ENCODE peak calls at places on chromosomes 7 and 10, in seven cellular contexts. D, N, V, A, T, I and E are unnamed samples.

GRCh38 chr10:11424456-11425287 is 186.8 kb downstream of the USP6NL start:
- DNase-seq in D (peak), N (peak), V (no peak), A (peak), T (no peak), I (no peak), E (no peak)

GRCh38 chr7:138608292-138608691 is 92.9 kb downstream of the SVOPL start:
- DNase-seq in D (no peak), N (no peak), V (peak), A (no peak), T (no peak), I (peak), E (no peak)

GRCh38 chr7:66167773-66168367 is 37.3 kb upstream of the TPST1 start:
- DNase-seq in D (peak), N (peak), V (no peak), A (no peak), T (no peak), I (no peak), E (no peak)

GRCh38 chr10:30687698-30688213 is 58.2 kb upstream of the LYZL2 start:
- DNase-seq in D (peak), N (peak), V (no peak), A (peak), T (peak), I (peak), E (peak)

GRCh38 chr7:118731854-118732253 is 507.4 kb downstream of the ANKRD7 start:
- DNase-seq in D (no peak), N (no peak), V (no peak), A (no peak), T (no peak), I (no peak), E (no peak)

GRCh38 chr10:113958631-113959382 is 84.9 kb upstream of the ADRB1 start:
- DNase-seq in D (peak), N (no peak), V (no peak), A (no peak), T (no peak), I (no peak), E (no peak)

GRCh38 chr10:104336829-104337526 is 1.3 kb downstream of the ITPRIP start:
- DNase-seq in D (peak), N (no peak), V (no peak), A (peak), T (no peak), I (no peak), E (no peak)

GRCh38 chr10:126872768-126873167 is 32.5 kb upstream of the DOCK1 start:
- DNase-seq in D (no peak), N (no peak), V (no peak), A (no peak), T (peak), I (no peak), E (no peak)

GRCh38 chr7:136050462-136050847 is 73.3 kb upstream of the MTPN start:
- DNase-seq in D (no peak), N (no peak), V (no peak), A (no peak), T (no peak), I (no peak), E (no peak)

GRCh38 chr7:76430836-76431235 is 6.1 kb downstream of the ZP3 start:
- DNase-seq in D (no peak), N (no peak), V (no peak), A (no peak), T (no peak), I (no peak), E (no peak)

GRCh38 chr7:130893441-130893894 is 159.5 kb upstream of the KLF14 start:
- DNase-seq in D (peak), N (no peak), V (no peak), A (no peak), T (no peak), I (no peak), E (no peak)

GRCh38 chr7:150663802-150664494 is 21.6 kb upstream of the GIMAP2 start:
- DNase-seq in D (no peak), N (no peak), V (no peak), A (no peak), T (no peak), I (no peak), E (no peak)

GRCh38 chr10:32454148-32454547 is 8.2 kb downstream of the CCDC7 start:
- DNase-seq in D (no peak), N (no peak), V (no peak), A (no peak), T (no peak), I (no peak), E (no peak)

DNA sequence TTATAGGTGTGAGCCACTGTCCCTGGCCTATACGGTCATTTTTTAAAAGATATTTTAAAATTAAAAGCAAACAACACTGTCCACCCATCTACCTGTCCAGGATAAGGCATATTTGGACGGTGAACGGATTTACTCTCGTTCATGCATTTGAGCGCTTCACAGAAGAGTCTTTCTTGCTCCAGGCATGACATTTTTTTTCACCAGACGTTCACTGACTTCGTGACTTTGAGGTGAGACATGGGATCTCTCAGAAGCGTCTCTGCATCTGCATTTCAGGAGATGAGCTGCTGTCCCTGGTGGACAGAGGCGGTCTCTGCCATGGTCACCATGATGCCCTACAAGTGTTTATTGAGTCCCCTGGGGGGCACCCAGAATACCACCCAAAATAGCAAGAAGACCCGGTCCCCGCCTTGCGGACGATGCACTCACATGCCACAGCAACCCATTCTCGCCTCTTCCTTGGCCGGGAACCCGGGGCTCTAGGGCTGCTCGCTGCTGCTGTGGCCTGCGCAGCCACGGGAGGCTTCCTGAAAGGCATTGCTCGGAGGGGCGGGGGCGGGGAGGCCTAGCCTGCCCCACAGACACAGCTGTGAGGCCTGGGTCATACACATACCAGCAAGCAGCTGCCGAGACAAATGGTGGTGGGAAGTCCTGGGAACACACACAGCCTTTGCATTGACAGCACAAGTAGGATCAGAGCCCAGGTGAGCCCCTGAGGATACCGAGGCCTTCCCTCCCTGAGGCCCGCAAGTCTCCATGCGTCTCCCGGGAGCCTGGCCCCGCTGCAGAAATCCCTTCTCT is 84.4 kb downstream of the RGS10 start:
- DNase-seq in D (no peak), N (no peak), V (no peak), A (no peak), T (no peak), I (no peak), E (no peak)
- TF ChIP-seq TAF1 in D (no peak), N (no peak), V (no peak), A (no peak), T (no peak), I (no peak), E (no peak)

DNA sequence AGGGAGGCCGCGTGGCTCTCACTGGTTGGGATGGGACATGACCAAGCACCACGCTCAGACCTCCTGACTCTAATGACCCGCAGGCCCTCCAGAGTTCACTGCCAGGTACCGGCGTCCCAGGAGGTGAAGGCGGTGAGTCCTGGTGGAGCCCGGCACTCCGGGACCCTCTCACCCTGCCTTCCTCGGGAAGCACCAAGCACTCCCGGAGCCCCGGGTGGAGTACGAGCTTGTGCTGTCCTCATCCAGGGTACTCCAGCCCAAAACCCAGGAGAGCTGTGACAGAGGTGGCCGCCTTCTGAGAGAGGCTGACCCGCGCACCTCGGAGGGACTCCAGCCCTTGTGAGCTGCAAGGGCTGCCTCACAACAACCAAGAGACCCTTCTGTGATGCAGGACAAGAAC is 9.4 kb downstream of the MAD1L1 start:
- DNase-seq in D (no peak), N (no peak), V (no peak), A (no peak), T (no peak), I (no peak), E (no peak)
- TF ChIP-seq POLR2AphosphoS5 in D (no peak), N (no peak), V (no peak), A (no peak), T (no peak), I (no peak), E (no peak)

DNA sequence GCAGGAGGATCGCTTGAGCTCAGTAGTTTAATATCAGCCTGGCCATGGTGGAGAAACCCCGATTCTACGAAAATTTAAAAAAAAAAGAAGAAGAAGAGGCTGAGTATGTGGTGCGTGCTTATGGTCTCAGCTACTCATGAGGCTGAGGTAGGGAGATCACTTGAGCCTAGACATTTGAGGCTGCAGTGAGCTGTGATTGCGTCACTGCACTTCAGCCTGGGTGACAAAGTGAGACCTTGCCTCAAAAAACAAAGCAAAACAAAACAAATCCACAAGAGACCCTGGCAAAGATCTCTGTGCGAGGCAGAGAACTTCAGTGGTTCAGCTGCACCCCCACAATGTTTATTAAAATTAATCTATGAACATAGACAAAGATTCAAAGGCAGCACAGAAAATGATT is 24.3 kb upstream of the PURB start:
- DNase-seq in D (no peak), N (no peak), V (no peak), A (no peak), T (no peak), I (no peak), E (no peak)
- TF ChIP-seq TAF1 in D (no peak), N (no peak), V (no peak), A (no peak), T (no peak), I (no peak), E (no peak)

GRCh38 chr7:140314571-140315480 is 83.5 kb downstream of the SLC37A3 start:
- DNase-seq in D (no peak), N (no peak), V (no peak), A (no peak), T (no peak), I (no peak), E (no peak)

GRCh38 chr7:140317597-140317996 is 80.7 kb downstream of the SLC37A3 start:
- DNase-seq in D (no peak), N (no peak), V (no peak), A (peak), T (no peak), I (no peak), E (no peak)

GRCh38 chr7:140315498-140316164 is 82.7 kb downstream of the SLC37A3 start:
- DNase-seq in D (no peak), N (no peak), V (no peak), A (no peak), T (no peak), I (no peak), E (no peak)

GRCh38 chr7:140317999-140318398 is 80.3 kb downstream of the SLC37A3 start:
- DNase-seq in D (no peak), N (no peak), V (no peak), A (no peak), T (no peak), I (no peak), E (no peak)

DNA sequence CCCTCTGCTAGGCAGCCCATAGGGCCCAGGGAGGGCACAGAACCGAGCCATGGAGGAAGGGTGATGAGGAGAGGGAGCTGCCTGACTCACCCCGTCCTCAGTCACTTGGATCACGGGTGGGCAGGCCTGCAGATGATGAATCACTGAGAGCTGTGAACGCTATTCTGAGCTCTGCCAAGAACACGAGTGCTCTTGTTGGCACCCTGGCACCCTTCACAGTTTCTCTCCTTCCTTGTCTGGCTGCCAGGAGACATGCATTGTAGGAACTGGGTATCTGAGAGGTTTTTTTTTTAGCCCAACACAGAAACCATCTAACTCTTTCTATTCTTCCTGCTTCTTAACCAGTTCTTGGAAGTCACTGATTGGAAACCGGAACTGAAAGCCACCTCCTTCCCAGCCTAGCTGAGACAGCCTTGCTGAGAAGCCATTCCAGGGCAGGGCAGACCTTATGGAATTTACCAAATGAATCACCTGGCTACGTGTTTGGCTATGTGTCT is 82.1 kb downstream of the SLC37A3 start:
- DNase-seq in D (no peak), N (no peak), V (no peak), A (no peak), T (no peak), I (no peak), E (no peak)
- TF ChIP-seq POLR2AphosphoS5 in D (no peak), N (no peak), V (no peak), A (no peak), T (no peak), I (no peak), E (no peak)

GRCh38 chr10:89332092-89332633 is 4.4 kb downstream of the IFIT3 start:
- DNase-seq in D (peak), N (no peak), V (peak), A (no peak), T (no peak), I (no peak), E (no peak)
- TF ChIP-seq TAF1 in D (no peak), N (no peak), V (peak), A (no peak), T (no peak), I (no peak), E (peak)

DNA sequence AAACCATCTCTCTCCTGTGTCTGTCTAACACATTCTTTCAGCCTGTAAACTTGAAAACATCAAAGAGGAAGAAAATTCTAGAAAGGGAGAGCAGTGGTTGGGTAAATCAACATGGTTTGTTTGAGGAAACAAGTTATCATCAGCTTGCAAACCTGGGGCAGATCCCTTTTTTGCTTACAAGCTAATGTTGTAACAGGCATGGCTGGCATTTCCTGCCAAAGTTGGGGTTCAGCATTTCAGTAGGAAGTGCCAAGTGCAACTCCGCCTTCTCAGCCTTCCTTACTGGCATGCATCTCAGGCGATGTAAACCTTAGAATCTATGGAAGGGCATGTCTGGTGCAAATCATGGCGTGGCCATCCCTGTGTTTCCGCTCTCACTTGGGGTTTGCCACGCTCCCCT is 112.7 kb downstream of the EEPD1 start:
- DNase-seq in D (peak), N (no peak), V (no peak), A (no peak), T (no peak), I (no peak), E (no peak)
- TF ChIP-seq POLR2AphosphoS5 in D (no peak), N (no peak), V (no peak), A (no peak), T (no peak), I (no peak), E (no peak)

DNA sequence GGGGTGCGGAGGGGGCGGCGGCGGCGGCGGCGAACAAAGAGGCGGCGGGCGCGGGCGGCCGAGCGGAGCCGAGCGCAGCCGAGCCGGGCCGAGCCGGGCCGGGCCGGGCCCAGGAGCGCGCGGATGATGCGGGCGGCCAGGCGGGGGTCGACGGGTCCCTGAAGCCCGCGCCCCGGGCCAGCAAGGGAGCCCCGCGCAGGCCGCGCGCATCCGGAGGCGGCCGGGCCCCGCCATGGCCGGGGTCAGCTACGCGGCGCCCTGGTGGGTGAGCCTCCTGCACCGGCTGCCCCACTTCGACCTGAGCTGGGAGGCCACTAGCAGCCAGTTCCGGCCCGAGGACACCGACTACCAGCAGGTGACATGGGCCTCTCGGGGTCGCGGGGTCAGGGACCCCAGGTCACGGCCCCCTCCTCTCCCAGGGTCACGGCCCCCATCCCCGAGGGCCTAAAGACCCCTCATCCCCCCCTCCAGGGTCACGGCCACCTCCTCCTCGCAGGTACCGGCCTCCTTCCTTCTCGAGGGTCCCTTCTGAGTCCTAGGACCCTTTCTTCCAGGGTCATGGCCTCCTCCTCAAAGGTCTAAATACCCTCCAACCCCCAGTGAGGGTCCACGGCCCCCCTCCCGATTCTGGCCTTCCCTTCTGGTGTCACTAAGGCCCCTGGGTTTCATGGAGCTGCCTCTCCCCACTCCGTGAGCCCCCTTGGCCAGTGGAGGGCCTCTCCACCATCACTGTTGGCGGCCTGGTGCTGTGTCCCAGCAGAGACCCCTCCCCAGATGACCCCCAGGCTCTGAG is at the start of gene TTYH3:
- DNase-seq in D (no peak), N (peak), V (no peak), A (no peak), T (no peak), I (no peak), E (no peak)
- TF ChIP-seq TAF1 in D (no peak), N (no peak), V (peak), A (no peak), T (peak), I (no peak), E (no peak)